ENCODE peak calls at places on chromosomes 2 and 18, in eight cellular contexts. One of them, this sample, is unnamed.

GRCh38 chr2:146246017-146246733 is 1598.7 kb upstream of the ACVR2A start:
- DNase-seq in coronary artery: no peak
- DNase-seq in caudate nucleus: no peak
- DNase-seq in PC-3: peak
- DNase-seq in ovary: no peak
- DNase-seq in endodermal cell: no peak
- DNase-seq in right atrium auricular region: no peak
- DNase-seq in tibial artery: no peak
- DNase-seq in this sample: peak

GRCh38 chr2:235006461-235006860 is 54.6 kb downstream of the SH3BP4 start:
- DNase-seq in coronary artery: no peak
- DNase-seq in caudate nucleus: no peak
- DNase-seq in PC-3: no peak
- DNase-seq in ovary: no peak
- DNase-seq in endodermal cell: no peak
- DNase-seq in right atrium auricular region: no peak
- DNase-seq in tibial artery: no peak
- DNase-seq in this sample: no peak

GRCh38 chr18:12376034-12376717 is 851 bp downstream of the AFG3L2 start:
- DNase-seq in coronary artery: no peak
- DNase-seq in caudate nucleus: no peak
- DNase-seq in PC-3: peak
- DNase-seq in ovary: peak
- DNase-seq in endodermal cell: peak
- DNase-seq in right atrium auricular region: peak
- DNase-seq in tibial artery: no peak
- DNase-seq in this sample: no peak

GRCh38 chr2:128414351-128414750 is 95.7 kb upstream of the HS6ST1 start:
- DNase-seq in coronary artery: peak
- DNase-seq in caudate nucleus: no peak
- DNase-seq in PC-3: no peak
- DNase-seq in ovary: no peak
- DNase-seq in endodermal cell: peak
- DNase-seq in right atrium auricular region: no peak
- DNase-seq in tibial artery: no peak
- DNase-seq in this sample: no peak

GRCh38 chr18:22609642-22610041 is 191.9 kb upstream of the CTAGE1 start:
- DNase-seq in coronary artery: no peak
- DNase-seq in caudate nucleus: no peak
- DNase-seq in PC-3: peak
- DNase-seq in ovary: no peak
- DNase-seq in endodermal cell: peak
- DNase-seq in right atrium auricular region: peak
- DNase-seq in tibial artery: peak
- DNase-seq in this sample: peak

GRCh38 chr2:42673989-42674564 is 89.9 kb downstream of the OXER1 start:
- DNase-seq in coronary artery: no peak
- DNase-seq in caudate nucleus: no peak
- DNase-seq in PC-3: no peak
- DNase-seq in ovary: no peak
- DNase-seq in endodermal cell: no peak
- DNase-seq in right atrium auricular region: no peak
- DNase-seq in tibial artery: no peak
- DNase-seq in this sample: no peak

GRCh38 chr2:110104025-110104771 is 11.4 kb downstream of the MALL start:
- DNase-seq in coronary artery: no peak
- DNase-seq in caudate nucleus: no peak
- DNase-seq in PC-3: peak
- DNase-seq in ovary: no peak
- DNase-seq in endodermal cell: peak
- DNase-seq in right atrium auricular region: no peak
- DNase-seq in tibial artery: no peak
- DNase-seq in this sample: peak

GRCh38 chr2:162934191-162934590 is 95.6 kb upstream of the KCNH7 start:
- DNase-seq in coronary artery: no peak
- DNase-seq in caudate nucleus: no peak
- DNase-seq in PC-3: no peak
- DNase-seq in ovary: no peak
- DNase-seq in endodermal cell: no peak
- DNase-seq in right atrium auricular region: no peak
- DNase-seq in tibial artery: no peak
- DNase-seq in this sample: peak

GRCh38 chr2:182973441-182974352 is 64.6 kb downstream of the NCKAP1 start:
- DNase-seq in coronary artery: no peak
- DNase-seq in caudate nucleus: no peak
- DNase-seq in PC-3: no peak
- DNase-seq in ovary: no peak
- DNase-seq in endodermal cell: no peak
- DNase-seq in right atrium auricular region: no peak
- DNase-seq in tibial artery: no peak
- DNase-seq in this sample: no peak

GRCh38 chr18:39235118-39235719 is 1669.6 kb upstream of the CELF4 start:
- DNase-seq in coronary artery: no peak
- DNase-seq in caudate nucleus: no peak
- DNase-seq in PC-3: no peak
- DNase-seq in ovary: no peak
- DNase-seq in endodermal cell: no peak
- DNase-seq in right atrium auricular region: no peak
- DNase-seq in tibial artery: no peak
- DNase-seq in this sample: no peak

GRCh38 chr18:13511961-13512572 is 214.3 kb downstream of the FAM210A start:
- DNase-seq in coronary artery: peak
- DNase-seq in caudate nucleus: no peak
- DNase-seq in PC-3: no peak
- DNase-seq in ovary: no peak
- DNase-seq in endodermal cell: no peak
- DNase-seq in right atrium auricular region: no peak
- DNase-seq in tibial artery: no peak
- DNase-seq in this sample: no peak

GRCh38 chr2:26772064-26773001 is 8.2 kb downstream of the SLC35F6 start:
- DNase-seq in coronary artery: peak
- DNase-seq in caudate nucleus: no peak
- DNase-seq in PC-3: peak
- DNase-seq in ovary: peak
- DNase-seq in endodermal cell: no peak
- DNase-seq in right atrium auricular region: peak
- DNase-seq in tibial artery: peak
- DNase-seq in this sample: peak

GRCh38 chr18:35458271-35458670 is 39.5 kb downstream of the INO80C start:
- DNase-seq in coronary artery: no peak
- DNase-seq in caudate nucleus: no peak
- DNase-seq in PC-3: peak
- DNase-seq in ovary: no peak
- DNase-seq in endodermal cell: no peak
- DNase-seq in right atrium auricular region: no peak
- DNase-seq in tibial artery: no peak
- DNase-seq in this sample: no peak

GRCh38 chr2:883260-884026 is 67.2 kb upstream of the SNTG2 start:
- DNase-seq in coronary artery: peak
- DNase-seq in caudate nucleus: no peak
- DNase-seq in PC-3: no peak
- DNase-seq in ovary: no peak
- DNase-seq in endodermal cell: peak
- DNase-seq in right atrium auricular region: peak
- DNase-seq in tibial artery: no peak
- DNase-seq in this sample: no peak

GRCh38 chr2:68747918-68748317 is 13.3 kb downstream of the ARHGAP25 start:
- DNase-seq in coronary artery: no peak
- DNase-seq in caudate nucleus: no peak
- DNase-seq in PC-3: no peak
- DNase-seq in ovary: no peak
- DNase-seq in endodermal cell: no peak
- DNase-seq in right atrium auricular region: peak
- DNase-seq in tibial artery: no peak
- DNase-seq in this sample: no peak

GRCh38 chr2:26550276-26551015 is 72.5 kb upstream of the OTOF start:
- DNase-seq in coronary artery: no peak
- DNase-seq in caudate nucleus: no peak
- DNase-seq in PC-3: no peak
- DNase-seq in ovary: no peak
- DNase-seq in endodermal cell: peak
- DNase-seq in right atrium auricular region: no peak
- DNase-seq in tibial artery: no peak
- DNase-seq in this sample: no peak

GRCh38 chr18:59911600-59911999 is 11.8 kb downstream of the PMAIP1 start:
- DNase-seq in coronary artery: no peak
- DNase-seq in caudate nucleus: no peak
- DNase-seq in PC-3: no peak
- DNase-seq in ovary: no peak
- DNase-seq in endodermal cell: no peak
- DNase-seq in right atrium auricular region: no peak
- DNase-seq in tibial artery: no peak
- DNase-seq in this sample: no peak

GRCh38 chr18:59910967-59911366 is 11.2 kb downstream of the PMAIP1 start:
- DNase-seq in coronary artery: no peak
- DNase-seq in caudate nucleus: no peak
- DNase-seq in PC-3: no peak
- DNase-seq in ovary: no peak
- DNase-seq in endodermal cell: no peak
- DNase-seq in right atrium auricular region: no peak
- DNase-seq in tibial artery: no peak
- DNase-seq in this sample: peak

GRCh38 chr18:59907660-59908059 is 7.9 kb downstream of the PMAIP1 start:
- DNase-seq in coronary artery: no peak
- DNase-seq in caudate nucleus: no peak
- DNase-seq in PC-3: no peak
- DNase-seq in ovary: no peak
- DNase-seq in endodermal cell: no peak
- DNase-seq in right atrium auricular region: no peak
- DNase-seq in tibial artery: no peak
- DNase-seq in this sample: no peak

GRCh38 chr18:59908790-59909189 is 9.0 kb downstream of the PMAIP1 start:
- DNase-seq in coronary artery: no peak
- DNase-seq in caudate nucleus: no peak
- DNase-seq in PC-3: peak
- DNase-seq in ovary: no peak
- DNase-seq in endodermal cell: no peak
- DNase-seq in right atrium auricular region: no peak
- DNase-seq in tibial artery: no peak
- DNase-seq in this sample: peak

GRCh38 chr18:59909289-59910036 is 9.7 kb downstream of the PMAIP1 start:
- DNase-seq in coronary artery: no peak
- DNase-seq in caudate nucleus: no peak
- DNase-seq in PC-3: no peak
- DNase-seq in ovary: no peak
- DNase-seq in endodermal cell: no peak
- DNase-seq in right atrium auricular region: no peak
- DNase-seq in tibial artery: no peak
- DNase-seq in this sample: peak
- H3K27ac ChIP-seq in coronary artery: no peak
- H3K27ac ChIP-seq in caudate nucleus: no peak
- H3K27ac ChIP-seq in PC-3: peak
- H3K27ac ChIP-seq in ovary: no peak
- H3K27ac ChIP-seq in endodermal cell: no peak
- H3K27ac ChIP-seq in right atrium auricular region: no peak
- H3K27ac ChIP-seq in tibial artery: no peak
- H3K27ac ChIP-seq in this sample: peak

GRCh38 chr2:226743911-226744310 is 55.7 kb downstream of the IRS1 start:
- DNase-seq in coronary artery: no peak
- DNase-seq in caudate nucleus: no peak
- DNase-seq in PC-3: no peak
- DNase-seq in ovary: no peak
- DNase-seq in endodermal cell: no peak
- DNase-seq in right atrium auricular region: no peak
- DNase-seq in tibial artery: no peak
- DNase-seq in this sample: peak

GRCh38 chr2:226742346-226742745 is 57.3 kb downstream of the IRS1 start:
- DNase-seq in coronary artery: peak
- DNase-seq in caudate nucleus: no peak
- DNase-seq in PC-3: no peak
- DNase-seq in ovary: peak
- DNase-seq in endodermal cell: no peak
- DNase-seq in right atrium auricular region: peak
- DNase-seq in tibial artery: peak
- DNase-seq in this sample: peak

GRCh38 chr2:226747288-226747687 is 52.3 kb downstream of the IRS1 start:
- DNase-seq in coronary artery: no peak
- DNase-seq in caudate nucleus: no peak
- DNase-seq in PC-3: no peak
- DNase-seq in ovary: no peak
- DNase-seq in endodermal cell: no peak
- DNase-seq in right atrium auricular region: no peak
- DNase-seq in tibial artery: no peak
- DNase-seq in this sample: no peak

GRCh38 chr2:226746206-226746800 is 53.3 kb downstream of the IRS1 start:
- DNase-seq in coronary artery: no peak
- DNase-seq in caudate nucleus: no peak
- DNase-seq in PC-3: no peak
- DNase-seq in ovary: no peak
- DNase-seq in endodermal cell: no peak
- DNase-seq in right atrium auricular region: no peak
- DNase-seq in tibial artery: no peak
- DNase-seq in this sample: no peak
- H3K27ac ChIP-seq in coronary artery: no peak
- H3K27ac ChIP-seq in caudate nucleus: no peak
- H3K27ac ChIP-seq in PC-3: no peak
- H3K27ac ChIP-seq in ovary: no peak
- H3K27ac ChIP-seq in endodermal cell: no peak
- H3K27ac ChIP-seq in right atrium auricular region: no peak
- H3K27ac ChIP-seq in tibial artery: no peak
- H3K27ac ChIP-seq in this sample: no peak

GRCh38 chr2:54409752-54410151 is 46.4 kb upstream of the SPTBN1 start:
- DNase-seq in coronary artery: no peak
- DNase-seq in caudate nucleus: no peak
- DNase-seq in PC-3: no peak
- DNase-seq in ovary: no peak
- DNase-seq in endodermal cell: no peak
- DNase-seq in right atrium auricular region: no peak
- DNase-seq in tibial artery: no peak
- DNase-seq in this sample: peak

GRCh38 chr2:54406031-54406430 is 50.1 kb upstream of the SPTBN1 start:
- DNase-seq in coronary artery: no peak
- DNase-seq in caudate nucleus: no peak
- DNase-seq in PC-3: no peak
- DNase-seq in ovary: no peak
- DNase-seq in endodermal cell: no peak
- DNase-seq in right atrium auricular region: no peak
- DNase-seq in tibial artery: no peak
- DNase-seq in this sample: no peak

GRCh38 chr2:54403512-54404238 is 52.5 kb upstream of the SPTBN1 start:
- DNase-seq in coronary artery: no peak
- DNase-seq in caudate nucleus: no peak
- DNase-seq in PC-3: no peak
- DNase-seq in ovary: no peak
- DNase-seq in endodermal cell: no peak
- DNase-seq in right atrium auricular region: no peak
- DNase-seq in tibial artery: no peak
- DNase-seq in this sample: no peak

GRCh38 chr2:54404270-54404669 is 51.9 kb upstream of the SPTBN1 start:
- DNase-seq in coronary artery: no peak
- DNase-seq in caudate nucleus: no peak
- DNase-seq in PC-3: no peak
- DNase-seq in ovary: no peak
- DNase-seq in endodermal cell: no peak
- DNase-seq in right atrium auricular region: no peak
- DNase-seq in tibial artery: no peak
- DNase-seq in this sample: peak

GRCh38 chr2:54407693-54408092 is 48.4 kb upstream of the SPTBN1 start:
- DNase-seq in coronary artery: no peak
- DNase-seq in caudate nucleus: no peak
- DNase-seq in PC-3: no peak
- DNase-seq in ovary: no peak
- DNase-seq in endodermal cell: no peak
- DNase-seq in right atrium auricular region: no peak
- DNase-seq in tibial artery: no peak
- DNase-seq in this sample: peak
- H3K27ac ChIP-seq in coronary artery: no peak
- H3K27ac ChIP-seq in caudate nucleus: no peak
- H3K27ac ChIP-seq in PC-3: no peak
- H3K27ac ChIP-seq in ovary: no peak
- H3K27ac ChIP-seq in endodermal cell: no peak
- H3K27ac ChIP-seq in right atrium auricular region: no peak
- H3K27ac ChIP-seq in tibial artery: no peak
- H3K27ac ChIP-seq in this sample: no peak

GRCh38 chr2:176117823-176118376 is 1.3 kb downstream of the HOXD10 start:
- DNase-seq in coronary artery: no peak
- DNase-seq in caudate nucleus: no peak
- DNase-seq in PC-3: no peak
- DNase-seq in ovary: no peak
- DNase-seq in endodermal cell: peak
- DNase-seq in right atrium auricular region: no peak
- DNase-seq in tibial artery: no peak
- DNase-seq in this sample: no peak
- H3K27ac ChIP-seq in coronary artery: no peak
- H3K27ac ChIP-seq in caudate nucleus: no peak
- H3K27ac ChIP-seq in PC-3: no peak
- H3K27ac ChIP-seq in ovary: no peak
- H3K27ac ChIP-seq in endodermal cell: no peak
- H3K27ac ChIP-seq in right atrium auricular region: no peak
- H3K27ac ChIP-seq in tibial artery: no peak
- H3K27ac ChIP-seq in this sample: no peak